ENCODE peak calls at places on chromosomes 7 and 10, in six cellular contexts. B is CD8-positive, alpha-beta T cell; P is AG04449; A is breast epithelium; Q is kidney epithelial cell; E is CD14-positive monocyte. F is an unnamed sample.

GRCh38 chr7:70700055-70700934 is 431.6 kb upstream of the GALNT17 start:
- DNase-seq in P (no peak), Q (no peak), E (no peak), A (no peak), B (no peak), F (no peak)

GRCh38 chr10:73522263-73522662 is 26.4 kb upstream of the PPP3CB start:
- DNase-seq in E (no peak), Q (no peak), P (no peak), B (no peak), A (no peak), F (no peak)

GRCh38 chr7:26856481-26856880 is 7.9 kb downstream of the SKAP2 start:
- DNase-seq in B (no peak), A (no peak), P (no peak), E (no peak), Q (no peak), F (no peak)

GRCh38 chr10:133013478-133013877 is 71.1 kb upstream of the CFAP46 start:
- DNase-seq in P (no peak), B (no peak), A (no peak), Q (no peak), E (peak), F (no peak)

GRCh38 chr7:157895520-157896375 is 558.9 kb downstream of the DNAJB6 start:
- DNase-seq in Q (no peak), B (no peak), A (no peak), P (no peak), E (no peak), F (peak)

GRCh38 chr10:114491419-114491818 is 87.1 kb upstream of the AFAP1L2 start:
- DNase-seq in P (no peak), A (no peak), B (no peak), E (no peak), Q (no peak), F (no peak)

GRCh38 chr10:12981570-12981969 is 19.9 kb downstream of the CCDC3 start:
- DNase-seq in E (no peak), B (no peak), P (no peak), Q (peak), A (no peak), F (no peak)

GRCh38 chr10:127527320-127527719 is 21.8 kb upstream of the NPS start:
- DNase-seq in P (no peak), E (no peak), B (no peak), A (no peak), Q (no peak), F (no peak)

GRCh38 chr10:36739884-36740445 is 385.4 kb upstream of the ANKRD30A start:
- DNase-seq in E (no peak), P (no peak), Q (no peak), B (no peak), A (no peak), F (no peak)

GRCh38 chr7:81937091-81937490 is 167.2 kb upstream of the HGF start:
- DNase-seq in A (no peak), P (no peak), Q (no peak), E (no peak), B (no peak), F (no peak)

GRCh38 chr7:25950488-25951413 is 201.2 kb upstream of the NFE2L3 start:
- DNase-seq in E (peak), A (peak), B (peak), Q (peak), P (no peak), F (peak)

GRCh38 chr7:41695661-41696322 is 7.1 kb downstream of the INHBA start:
- DNase-seq in E (no peak), A (no peak), P (no peak), B (no peak), Q (no peak), F (no peak)

GRCh38 chr10:33309410-33309809 is 25.1 kb downstream of the NRP1 start:
- DNase-seq in A (no peak), E (no peak), B (no peak), Q (no peak), P (no peak), F (no peak)

GRCh38 chr7:81882086-81882485 is 112.2 kb upstream of the HGF start:
- DNase-seq in Q (no peak), E (no peak), P (no peak), B (no peak), A (no peak), F (no peak)

GRCh38 chr10:73999703-74000102 is 1.8 kb downstream of the VCL start:
- DNase-seq in E (no peak), B (no peak), A (no peak), Q (no peak), P (no peak), F (no peak)

GRCh38 chr7:50805425-50806130 is 22.9 kb upstream of the GRB10 start:
- DNase-seq in A (no peak), E (no peak), B (no peak), P (no peak), Q (no peak), F (no peak)

GRCh38 chr7:23680417-23681405 is 712 bp downstream of the FAM221A start:
- DNase-seq in B (peak), Q (peak), E (no peak), A (peak), P (no peak), F (no peak)

GRCh38 chr7:143493755-143494154 is 16.1 kb downstream of the TAS2R41 start:
- DNase-seq in A (no peak), E (no peak), Q (no peak), B (no peak), P (no peak), F (no peak)

GRCh38 chr7:14505906-14506305 is 396.6 kb downstream of the DGKB start:
- DNase-seq in E (no peak), A (no peak), B (no peak), P (no peak), Q (no peak), F (no peak)

GRCh38 chr10:33863347-33863746 is 528.9 kb upstream of the NRP1 start:
- DNase-seq in B (no peak), E (no peak), A (no peak), Q (no peak), P (no peak), F (no peak)

GRCh38 chr10:7054915-7055314 is 355.9 kb downstream of the SFMBT2 start:
- DNase-seq in A (no peak), Q (no peak), E (no peak), P (no peak), B (no peak), F (no peak)

GRCh38 chr7:142685877-142686508 is 63.3 kb upstream of the PRSS1 start:
- DNase-seq in E (no peak), A (no peak), Q (no peak), P (no peak), B (no peak), F (no peak)

GRCh38 chr7:155237297-155237696 is 60.4 kb upstream of the INSIG1 start:
- DNase-seq in B (no peak), Q (no peak), P (no peak), E (no peak), A (no peak), F (no peak)

GRCh38 chr7:99623091-99623693 is 6.4 kb downstream of the ZSCAN25 start:
- DNase-seq in E (no peak), Q (no peak), B (no peak), P (no peak), A (peak), F (no peak)

GRCh38 chr10:68105820-68106219 is 3.5 kb upstream of the MYPN start:
- DNase-seq in B (no peak), P (no peak), A (no peak), Q (no peak), E (no peak), F (no peak)

GRCh38 chr10:61792921-61793320 is 108.6 kb upstream of the ARID5B start:
- DNase-seq in Q (no peak), P (no peak), B (no peak), A (no peak), E (no peak), F (no peak)

GRCh38 chr10:28845009-28845682 is 167.8 kb downstream of the BAMBI start:
- DNase-seq in A (no peak), Q (no peak), E (no peak), P (no peak), B (no peak), F (no peak)

GRCh38 chr10:16732376-16732775 is 84.8 kb downstream of the RSU1 start:
- DNase-seq in A (no peak), P (no peak), B (no peak), Q (no peak), E (no peak), F (no peak)
- TF ChIP-seq CTCF in A (no peak), P (no peak), B (no peak), Q (no peak), E (no peak), F (no peak)

GRCh38 chr10:130423455-130424305 is 287.5 kb downstream of the GLRX3 start:
- DNase-seq in P (no peak), E (no peak), A (no peak), Q (no peak), B (no peak), F (no peak)

GRCh38 chr10:130421909-130422308 is 285.7 kb downstream of the GLRX3 start:
- DNase-seq in B (no peak), P (no peak), E (no peak), Q (no peak), A (no peak), F (no peak)

GRCh38 chr10:130425169-130425568 is 289.0 kb downstream of the GLRX3 start:
- DNase-seq in Q (no peak), A (no peak), P (no peak), E (no peak), B (no peak), F (no peak)

GRCh38 chr10:130424418-130424817 is 288.2 kb downstream of the GLRX3 start:
- DNase-seq in B (no peak), Q (no peak), E (no peak), A (no peak), P (no peak), F (no peak)

DNA sequence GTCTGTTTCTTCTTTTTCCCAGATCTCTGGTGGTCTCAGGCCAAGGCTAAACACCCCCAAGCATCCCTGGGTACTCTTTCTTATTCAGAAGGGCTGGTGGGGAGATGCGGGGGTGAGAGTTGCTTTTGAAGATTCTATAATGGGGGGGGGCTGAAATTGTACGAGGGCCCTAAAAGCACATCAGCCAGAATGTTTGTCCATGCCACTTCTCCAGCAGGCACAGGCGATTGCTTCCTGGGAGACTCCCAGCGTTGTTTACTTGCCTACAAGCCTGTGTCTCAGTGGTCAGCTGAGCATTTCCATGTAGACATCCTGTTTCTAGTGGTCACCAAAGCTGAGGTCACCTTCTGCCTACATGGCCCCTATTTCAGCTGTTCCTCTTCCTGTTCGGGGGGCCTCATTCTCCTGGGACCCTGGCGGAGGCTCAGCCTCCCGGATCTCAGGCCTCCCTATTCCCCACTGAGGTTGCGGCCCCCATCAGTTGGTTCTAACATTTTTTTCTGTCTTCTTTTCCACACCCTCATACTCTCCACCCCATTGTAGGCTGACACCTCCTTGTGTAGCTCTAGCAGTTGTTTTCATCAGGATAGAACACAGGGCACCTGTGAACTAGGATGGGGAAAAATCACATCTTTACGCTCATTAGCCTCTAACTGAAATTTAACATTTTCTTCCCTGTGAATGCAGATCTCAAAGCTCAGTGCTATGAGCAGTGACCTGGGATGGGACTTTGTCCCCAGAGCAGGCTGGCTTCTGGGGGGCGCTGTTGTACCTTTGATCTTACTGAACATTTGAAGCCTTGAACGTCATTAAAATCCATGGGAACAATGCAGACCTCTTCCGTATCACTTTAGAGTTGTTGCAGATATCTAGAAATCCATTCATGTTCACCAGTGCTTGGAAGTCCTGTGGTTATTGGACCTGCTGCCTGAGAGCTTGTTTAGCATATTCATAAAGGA is 286.5 kb downstream of the GLRX3 start:
- DNase-seq in Q (no peak), A (no peak), B (no peak), E (no peak), P (no peak), F (no peak)
- TF ChIP-seq CTCF in Q (no peak), A (no peak), B (no peak), E (no peak), P (no peak), F (no peak)

GRCh38 chr10:66215921-66216320 is 709.9 kb upstream of the LRRTM3 start:
- DNase-seq in Q (no peak), E (no peak), B (no peak), P (no peak), A (no peak), F (no peak)

GRCh38 chr10:66218258-66218657 is 707.6 kb upstream of the LRRTM3 start:
- DNase-seq in A (no peak), B (no peak), P (no peak), E (no peak), Q (no peak), F (no peak)

GRCh38 chr10:66218981-66219587 is 706.8 kb upstream of the LRRTM3 start:
- DNase-seq in P (no peak), B (no peak), E (no peak), Q (no peak), A (no peak), F (no peak)

GRCh38 chr10:66209025-66209424 is 716.8 kb upstream of the LRRTM3 start:
- DNase-seq in P (no peak), Q (no peak), B (no peak), E (no peak), A (no peak), F (no peak)

DNA sequence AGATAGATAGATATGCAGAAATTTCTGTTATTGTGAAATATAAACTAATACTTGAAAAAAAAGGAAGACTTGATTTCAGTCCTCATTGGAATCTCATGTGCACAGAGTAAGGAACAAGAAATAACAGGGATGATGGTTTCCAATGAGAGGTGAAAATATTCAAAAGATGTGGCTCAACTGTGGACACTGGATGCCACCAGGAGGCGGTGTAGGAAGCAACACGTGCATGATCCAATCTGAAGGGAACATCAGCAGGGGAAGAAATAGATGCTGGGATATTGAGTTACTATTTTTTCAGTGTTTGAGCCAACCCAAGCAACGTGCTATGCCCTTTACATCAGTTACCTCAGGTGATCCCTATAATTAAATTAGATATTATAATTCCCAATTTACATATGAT is 710.8 kb upstream of the LRRTM3 start:
- DNase-seq in Q (no peak), P (no peak), B (no peak), E (no peak), A (no peak), F (no peak)
- TF ChIP-seq CTCF in Q (no peak), P (no peak), B (no peak), E (no peak), A (no peak), F (peak)

GRCh38 chr7:36985866-36986402 is 261.6 kb upstream of the AOAH start:
- DNase-seq in Q (no peak), E (no peak), P (no peak), A (no peak), B (no peak), F (no peak)

GRCh38 chr7:36986429-36987362 is 262.4 kb upstream of the AOAH start:
- DNase-seq in E (peak), B (peak), P (no peak), A (no peak), Q (no peak), F (no peak)

GRCh38 chr7:36984710-36985308 is 260.5 kb upstream of the AOAH start:
- DNase-seq in Q (no peak), A (no peak), P (no peak), B (no peak), E (no peak), F (no peak)

GRCh38 chr7:36984051-36984492 is 259.8 kb upstream of the AOAH start:
- DNase-seq in P (no peak), E (no peak), A (no peak), B (no peak), Q (no peak), F (no peak)

GRCh38 chr7:36987363-36987724 is 263.1 kb upstream of the AOAH start:
- DNase-seq in E (no peak), A (no peak), B (no peak), P (no peak), Q (no peak), F (no peak)
- TF ChIP-seq CTCF in E (peak), A (no peak), B (no peak), P (no peak), Q (no peak), F (peak)

DNA sequence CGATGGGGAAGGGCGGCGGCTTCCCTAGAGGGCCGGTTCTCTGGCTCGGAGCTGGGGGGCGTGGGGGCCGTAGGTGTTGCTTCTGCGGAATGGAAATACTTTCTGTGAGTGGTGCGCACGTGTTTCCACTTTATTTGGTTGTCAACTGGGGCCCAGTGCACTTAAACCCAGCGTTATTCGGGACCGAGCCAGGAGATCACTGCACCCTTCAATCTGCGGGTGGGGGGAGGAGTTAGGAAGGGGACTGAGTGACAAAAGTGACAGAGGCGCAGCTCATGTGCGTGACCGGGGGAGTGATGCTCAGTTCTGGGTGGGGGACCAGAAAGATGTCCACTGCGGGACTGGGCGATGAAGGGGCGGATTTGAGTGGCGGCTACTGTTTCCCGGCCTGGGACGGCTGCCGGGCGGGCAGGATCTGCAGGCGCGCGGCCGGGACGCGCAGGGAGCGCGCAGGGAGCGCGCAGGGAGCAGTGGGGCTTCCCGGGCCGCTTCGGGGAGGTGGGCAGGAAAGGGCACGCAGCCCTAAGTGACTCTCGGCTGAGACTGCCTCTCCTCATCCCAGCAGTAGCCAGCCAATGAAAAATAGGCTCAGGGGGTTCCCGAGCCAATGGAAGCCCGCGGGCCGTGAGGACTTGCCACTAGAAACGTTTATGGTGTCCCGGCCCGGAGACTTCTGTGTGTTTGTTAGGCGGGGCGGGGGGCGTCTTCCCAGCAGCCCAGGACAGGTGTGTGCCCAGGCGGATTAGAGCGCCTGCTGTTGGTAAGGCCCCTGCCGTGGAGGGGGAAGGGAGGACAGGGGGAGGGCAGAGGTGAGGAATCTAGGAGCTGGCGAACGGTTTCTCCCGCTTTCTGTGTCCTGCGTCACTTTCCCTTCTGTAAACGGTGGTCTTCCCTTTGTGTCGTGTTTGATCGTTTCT is 54.3 kb upstream of the KDM7A start:
- DNase-seq in E (peak), B (no peak), A (peak), Q (no peak), P (no peak), F (no peak)
- TF ChIP-seq CTCF in E (no peak), B (no peak), A (no peak), Q (no peak), P (no peak), F (no peak)